ENCODE peak calls at places on chromosomes 16 and 17, in nine cellular contexts. L is CD4-positive, alpha-beta T cell; K is mesendoderm; C is body of pancreas; R is ascending aorta; W is vagina; I is left ventricle myocardium inferior; S is H9; X is psoas muscle. Q is an unnamed sample.

GRCh38 chr16:88619859-88620655 is 18.3 kb upstream of the IL17C start:
- DNase-seq in R (no peak), K (no peak), S (no peak), C (no peak), L (peak), I (no peak), W (no peak), X (no peak), Q (no peak)

GRCh38 chr16:68658258-68658973 is 13.3 kb downstream of the CDH3 start:
- DNase-seq in C (no peak), S (no peak), L (no peak), X (no peak), K (peak), I (no peak), W (no peak), R (no peak), Q (no peak)

GRCh38 chr16:1787322-1788094 is 4.7 kb downstream of the NUBP2 start:
- DNase-seq in K (no peak), L (no peak), R (peak), C (peak), I (peak), W (no peak), S (no peak), X (no peak), Q (no peak)

GRCh38 chr16:5884996-5885395 is 787.4 kb upstream of the EEF2KMT start:
- DNase-seq in R (no peak), X (no peak), L (no peak), K (no peak), C (no peak), W (no peak), S (no peak), I (no peak), Q (no peak)

GRCh38 chr17:76934561-76935320 is 66.5 kb downstream of the MGAT5B start:
- DNase-seq in C (no peak), S (no peak), K (no peak), W (no peak), R (no peak), L (no peak), X (no peak), I (no peak), Q (no peak)

GRCh38 chr17:34850023-34850422 is 111.2 kb downstream of the CCT6B start:
- DNase-seq in I (no peak), X (no peak), C (no peak), W (no peak), S (no peak), R (no peak), L (no peak), K (no peak), Q (no peak)

GRCh38 chr16:917591-918061 is 53.2 kb downstream of the LMF1 start:
- DNase-seq in R (no peak), C (no peak), X (peak), S (no peak), K (no peak), W (no peak), L (no peak), I (no peak), Q (no peak)

GRCh38 chr17:78514521-78514920 is 62.7 kb downstream of the DNAH17 start:
- DNase-seq in W (no peak), I (no peak), C (no peak), K (no peak), L (no peak), R (no peak), S (no peak), X (no peak), Q (no peak)

GRCh38 chr17:1039511-1040215 is 42.7 kb downstream of the TIMM22 start:
- DNase-seq in I (peak), K (peak), R (peak), C (peak), L (no peak), W (no peak), S (peak), X (peak), Q (peak)

GRCh38 chr16:49484936-49485335 is 111.3 kb downstream of the C16orf78 start:
- DNase-seq in W (no peak), R (no peak), C (no peak), S (no peak), K (no peak), L (no peak), X (peak), I (no peak), Q (no peak)

GRCh38 chr17:38660097-38661026 is 14.4 kb downstream of the EPOP start:
- DNase-seq in I (no peak), K (peak), R (no peak), X (no peak), L (no peak), W (no peak), C (no peak), S (no peak), Q (no peak)

GRCh38 chr17:45394913-45395568 is 37.6 kb downstream of the ARHGAP27 start:
- DNase-seq in L (peak), C (peak), W (no peak), K (peak), X (peak), R (no peak), S (peak), I (peak), Q (peak)

GRCh38 chr16:48350716-48351115 is 34.5 kb downstream of the SIAH1 start:
- DNase-seq in S (no peak), L (no peak), R (no peak), X (no peak), C (no peak), K (peak), I (no peak), W (no peak), Q (no peak)

GRCh38 chr17:69523252-69523861 is 108.9 kb downstream of the MAP2K6 start:
- DNase-seq in C (peak), I (no peak), R (no peak), K (peak), L (no peak), W (no peak), X (no peak), S (peak), Q (no peak)

GRCh38 chr16:85650864-85651811 is 37.6 kb downstream of the GINS2 start:
- DNase-seq in C (peak), W (no peak), R (no peak), K (no peak), X (peak), L (no peak), S (no peak), I (peak), Q (peak)

GRCh38 chr17:681738-682137 is 32.9 kb downstream of the VPS53 start:
- DNase-seq in W (no peak), L (no peak), K (peak), I (no peak), S (no peak), R (no peak), X (no peak), C (no peak), Q (no peak)

GRCh38 chr16:2981177-2981898 is 1.1 kb upstream of the PKMYT1 start:
- DNase-seq in K (peak), I (no peak), R (no peak), S (peak), L (no peak), X (no peak), C (no peak), W (no peak), Q (no peak)
- H3K27ac ChIP-seq in K (peak), I (peak), R (no peak), S (no peak), L (no peak), X (no peak), C (peak), W (no peak), Q (no peak)

GRCh38 chr17:72970246-72970645 is 122.2 kb downstream of the SLC39A11 start:
- DNase-seq in L (no peak), I (no peak), K (no peak), C (no peak), S (no peak), W (no peak), R (no peak), X (no peak), Q (no peak)
- H3K27ac ChIP-seq in L (no peak), I (no peak), K (no peak), C (no peak), S (no peak), W (no peak), R (no peak), X (no peak), Q (no peak)

DNA sequence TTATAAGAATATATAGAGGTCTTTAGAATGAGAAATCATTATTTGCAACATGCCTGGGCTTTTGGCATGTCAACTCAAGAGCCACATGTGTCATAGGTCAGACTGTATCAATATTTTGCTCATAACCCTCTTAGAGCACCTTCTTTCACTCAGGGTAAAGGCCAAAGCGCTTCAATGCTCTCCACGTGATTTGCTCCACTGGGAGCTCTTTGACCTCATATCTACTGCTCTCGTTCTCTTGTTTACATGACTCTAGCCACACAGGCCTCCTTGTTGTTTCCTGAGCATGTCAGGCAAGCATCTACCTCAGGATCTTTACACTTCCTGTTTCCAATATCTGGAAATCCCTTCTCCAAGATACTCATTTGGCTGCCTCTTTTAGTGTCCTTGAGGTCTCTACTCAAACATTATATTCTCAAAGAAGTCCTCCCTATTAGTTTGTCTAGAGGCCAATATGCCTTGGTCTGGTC is 148.4 kb downstream of the TOX3 start:
- DNase-seq in R (no peak), X (no peak), K (no peak), C (no peak), L (no peak), I (no peak), W (no peak), S (no peak), Q (no peak)
- H3K27ac ChIP-seq in R (no peak), X (no peak), K (no peak), C (no peak), L (no peak), I (no peak), W (no peak), S (no peak), Q (no peak)

GRCh38 chr17:30346211-30346831 is 12.5 kb upstream of the TMIGD1 start:
- DNase-seq in I (no peak), L (no peak), C (no peak), X (no peak), K (no peak), W (no peak), R (no peak), S (no peak), Q (no peak)
- H3K27ac ChIP-seq in I (peak), L (no peak), C (peak), X (no peak), K (no peak), W (no peak), R (no peak), S (no peak), Q (no peak)

GRCh38 chr17:72182256-72182890 is 61.6 kb downstream of the SOX9 start:
- DNase-seq in X (no peak), K (peak), R (no peak), W (no peak), I (no peak), C (no peak), L (no peak), S (peak), Q (no peak)
- H3K27ac ChIP-seq in X (no peak), K (no peak), R (no peak), W (no peak), I (no peak), C (no peak), L (no peak), S (no peak), Q (no peak)

Q was measured in substantia nigra.